ENCODE peak calls at places on chromosome X, in four cellular contexts. U, Z, K and N are unnamed samples.

GRCh38 chrX:86369847-86370630 is 221.8 kb downstream of the DACH2 start:
- DNase-seq in Z (no peak), K (no peak), U (no peak), N (no peak)

GRCh38 chrX:102712967-102713677 is 874 bp downstream of the GPRASP2 start:
- DNase-seq in K (peak; percentile 44), U (no peak), Z (no peak), N (no peak)

GRCh38 chrX:47579537-47579936 is 2.7 kb upstream of the TIMP1 start:
- DNase-seq in Z (peak; percentile 60), U (no peak), K (peak; percentile 45), N (no peak)

GRCh38 chrX:147958316-147958715 is 22.8 kb upstream of the FMR1NB start:
- DNase-seq in U (no peak), Z (peak; percentile 23), K (no peak), N (no peak)

GRCh38 chrX:85922821-85923220 is 124.5 kb downstream of the CHM start:
- DNase-seq in Z (peak; percentile 74), K (no peak), U (no peak), N (no peak)

GRCh38 chrX:45711231-45711630 is 510.6 kb upstream of the DIPK2B start:
- DNase-seq in K (no peak), U (no peak), Z (no peak), N (no peak)

GRCh38 chrX:153688071-153688470 is 345 bp downstream of the SLC6A8 start:
- DNase-seq in Z (no peak), U (no peak), K (no peak), N (no peak)

GRCh38 chrX:39613508-39613921 is 484.2 kb downstream of the BCOR start:
- DNase-seq in U (no peak), Z (no peak), K (peak; percentile 39), N (no peak)

GRCh38 chrX:121179972-121180371 is 132.6 kb downstream of the GLUD2 start:
- DNase-seq in Z (no peak), K (no peak), U (no peak), N (no peak)

GRCh38 chrX:16643160-16643559 is 6.8 kb upstream of the S100G start:
- DNase-seq in K (no peak), Z (peak; percentile 29), U (no peak), N (no peak)

GRCh38 chrX:110242371-110242770 is 75.5 kb downstream of the AMMECR1 start:
- DNase-seq in U (no peak), K (no peak), Z (no peak), N (no peak)

GRCh38 chrX:70656304-70656703 is 211.7 kb downstream of the DLG3 start:
- DNase-seq in U (no peak), K (no peak), Z (no peak), N (no peak)

GRCh38 chrX:101393530-101394305 is 2.9 kb downstream of the RPL36A start:
- DNase-seq in Z (no peak), U (no peak), K (no peak), N (no peak)

GRCh38 chrX:101394372-101394771 is 3.6 kb downstream of the RPL36A start:
- DNase-seq in Z (no peak), K (no peak), U (no peak), N (no peak)

GRCh38 chrX:101390664-101391525 is at the start of gene RPL36A:
- DNase-seq in U (peak; percentile 75), K (peak; percentile 91), Z (peak; percentile 69), N (peak; percentile 64)

GRCh38 chrX:101388604-101389003 is 2.2 kb upstream of the RPL36A start:
- DNase-seq in K (no peak), Z (no peak), U (no peak), N (no peak)

GRCh38 chrX:101391831-101392230 is 1.0 kb downstream of the RPL36A start:
- DNase-seq in K (no peak), U (no peak), Z (no peak), N (no peak)
- H3K4me3 ChIP-seq in K (peak overlapping the region; percentile 64), U (peak overlapping the region; percentile 65), Z (peak overlapping the region; percentile 69), N (peak overlapping the region; percentile 49)

GRCh38 chrX:101079223-101079622 is 544 bp downstream of the TMEM35A start:
- DNase-seq in U (no peak), Z (no peak), K (no peak), N (no peak)
- H3K4me3 ChIP-seq in U (no peak overlapping the region), Z (peak overlapping the region; percentile 52), K (peak overlapping the region; percentile 46), N (no peak overlapping the region)

GRCh38 chrX:22095306-22095705 is 63.2 kb downstream of the PHEX start:
- DNase-seq in U (no peak), Z (peak; percentile 72), K (no peak), N (no peak)
- H3K4me3 ChIP-seq in U (no peak overlapping the region), Z (no peak overlapping the region), K (no peak overlapping the region), N (no peak overlapping the region)

DNA sequence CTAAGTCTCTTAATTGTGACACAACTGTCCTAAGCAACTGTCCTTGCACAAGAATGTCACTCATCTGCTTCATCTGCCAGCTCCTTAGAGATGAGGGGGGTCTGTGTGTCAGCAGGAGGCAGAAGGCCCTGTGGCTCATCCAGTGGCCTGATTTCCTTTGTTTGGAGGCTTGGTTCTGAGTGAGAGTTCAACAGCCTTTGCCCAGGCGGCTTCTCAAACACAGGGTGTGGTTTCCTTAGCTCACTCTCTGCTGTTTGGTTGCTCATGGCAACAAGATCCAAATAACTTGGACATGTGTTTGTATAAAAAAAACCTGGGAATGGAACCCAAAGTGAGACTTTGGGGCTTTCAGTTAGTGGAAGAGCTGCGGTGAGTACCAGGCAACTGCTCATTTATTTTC is 46.6 kb downstream of the MAP7D3 start:
- DNase-seq in K (peak; percentile 57), U (no peak), Z (no peak), N (no peak)
- H3K4me3 ChIP-seq in K (no peak overlapping the region), U (no peak overlapping the region), Z (no peak overlapping the region), N (no peak overlapping the region)

DNA sequence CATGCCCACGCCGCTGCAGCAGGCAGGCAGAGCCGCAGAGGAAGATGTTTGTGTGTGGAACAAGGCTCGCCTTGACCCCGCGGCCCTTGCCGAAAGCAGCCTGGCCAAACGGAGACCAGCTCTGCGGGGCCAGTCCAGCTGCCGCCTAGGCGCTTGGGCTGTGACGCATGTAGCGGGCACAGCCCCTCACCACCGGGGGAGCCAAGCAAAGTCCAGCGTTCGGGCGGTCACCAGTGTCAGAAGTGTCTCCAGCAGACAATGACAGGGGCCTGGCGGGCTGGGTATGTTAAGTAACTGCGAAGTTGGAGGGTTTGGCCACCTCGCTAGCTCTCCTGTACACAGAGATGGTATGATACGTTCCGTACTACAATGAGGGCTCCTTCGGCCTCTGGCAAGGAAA is 1.3 kb downstream of the AMER1 start:
- DNase-seq in K (peak; percentile 45), Z (no peak), U (no peak), N (no peak)
- H3K4me3 ChIP-seq in K (peak overlapping the region; percentile 75), Z (peak overlapping the region; percentile 64), U (peak overlapping the region; percentile 41), N (peak overlapping the region; percentile 54)

GRCh38 chrX:107673401-107673800 is 45.1 kb downstream of the PRPS1 start:
- DNase-seq in Z (no peak), K (no peak), U (no peak), N (no peak)
- H3K4me3 ChIP-seq in Z (no peak overlapping the region), K (no peak overlapping the region), U (peak overlapping the region; percentile 66), N (peak overlapping the region; percentile 13)